ENCODE peak calls at places on chromosomes 13 and 19, in five cellular contexts. P, O, T, L and U are unnamed samples.

GRCh38 chr13:110597041-110597689 is 18.2 kb upstream of the NAXD start:
- DNase-seq in P (no peak), O (no peak), T (no peak), L (no peak), U (no peak)

GRCh38 chr19:55384576-55385235 is 614 bp upstream of the TMEM238 start:
- DNase-seq in P (no peak), L (no peak), O (no peak), T (no peak), U (no peak)

GRCh38 chr19:4676955-4677731 is 7.0 kb upstream of the MYDGF start:
- DNase-seq in L (no peak), O (peak; percentile 32), T (peak; percentile 11), P (peak; percentile 43), U (no peak)

GRCh38 chr13:21475115-21475514 is 16.0 kb upstream of the ZDHHC20 start:
- DNase-seq in P (no peak), O (no peak), T (no peak), L (no peak), U (no peak)

GRCh38 chr19:50537769-50538230 is 24.1 kb upstream of the ASPDH start:
- DNase-seq in O (peak; percentile 62), P (peak; percentile 69), L (no peak), T (peak; percentile 46), U (peak; percentile 19)

GRCh38 chr13:51044023-51044665 is 66.9 kb downstream of the C13orf42 start:
- DNase-seq in T (no peak), O (no peak), P (no peak), L (no peak), U (no peak)

GRCh38 chr19:36526581-36526980 is 1.5 kb downstream of the ZNF260 start:
- DNase-seq in O (peak; percentile 26), T (no peak), P (no peak), L (no peak), U (no peak)

GRCh38 chr13:51451467-51452390 is 1.1 kb downstream of the INTS6 start:
- DNase-seq in O (peak; percentile 67), P (peak; percentile 88), T (peak; percentile 75), L (peak; percentile 95), U (peak; percentile 46)

GRCh38 chr13:71913717-71914116 is 46.7 kb upstream of the DACH1 start:
- DNase-seq in O (no peak), P (no peak), L (no peak), T (no peak), U (no peak)

GRCh38 chr13:29589234-29589633 is 6.3 kb downstream of the SLC7A1 start:
- DNase-seq in T (no peak), L (no peak), P (no peak), O (peak; percentile 84), U (no peak)

GRCh38 chr13:25489238-25489637 is 117.5 kb downstream of the ATP8A2 start:
- DNase-seq in L (no peak), O (peak; percentile 12), P (no peak), T (no peak), U (no peak)

GRCh38 chr13:33554919-33555791 is 262.8 kb upstream of the RFC3 start:
- DNase-seq in O (no peak), P (no peak), L (no peak), T (no peak), U (no peak)

GRCh38 chr13:82747948-82748347 is 1134.3 kb downstream of the SLITRK1 start:
- DNase-seq in L (no peak), O (peak; percentile 59), P (no peak), T (no peak), U (no peak)

GRCh38 chr13:71922191-71922590 is 55.2 kb upstream of the DACH1 start:
- DNase-seq in L (no peak), O (peak; percentile 15), P (no peak), T (no peak), U (no peak)

GRCh38 chr13:36848228-36848982 is 29.4 kb downstream of the RFXAP start:
- DNase-seq in P (no peak), O (no peak), T (no peak), L (no peak), U (no peak)

GRCh38 chr19:49217382-49217781 is 59.8 kb downstream of the TRPM4 start:
- DNase-seq in P (peak; percentile 65), O (no peak), L (no peak), T (no peak), U (no peak)

GRCh38 chr13:40377783-40378182 is 288.7 kb downstream of the FOXO1 start:
- DNase-seq in O (peak; percentile 78), L (no peak), P (no peak), T (no peak), U (no peak)

GRCh38 chr13:109700176-109700575 is 86.2 kb downstream of the IRS2 start:
- DNase-seq in T (peak; percentile 2), O (peak; percentile 81), P (peak; percentile 88), L (no peak), U (no peak)

GRCh38 chr13:48600374-48601364 is 53.1 kb upstream of the CYSLTR2 start:
- DNase-seq in T (no peak), P (no peak), L (no peak), O (peak; percentile 97), U (no peak)

GRCh38 chr13:50989476-50989875 is 79.9 kb downstream of the RNASEH2B start:
- DNase-seq in P (no peak), L (no peak), O (peak; percentile 13), T (no peak), U (no peak)

GRCh38 chr13:69168436-69168835 is 939.2 kb upstream of the ATXN8OS start:
- DNase-seq in T (no peak), P (no peak), O (no peak), L (no peak), U (no peak)

GRCh38 chr13:36531746-36532486 is 99.6 kb downstream of the CCNA1 start:
- DNase-seq in T (no peak), L (no peak), O (peak; percentile 64), P (no peak), U (no peak)

GRCh38 chr13:107157272-107157671 is 589.3 kb upstream of the ARGLU1 start:
- DNase-seq in T (no peak), O (no peak), P (no peak), L (no peak), U (no peak)

GRCh38 chr13:76991432-76991795 is 467 bp upstream of the CLN5 start:
- DNase-seq in L (no peak), P (no peak), O (peak; percentile 8), T (no peak), U (peak; percentile 81)

GRCh38 chr19:44617481-44617880 is 4.1 kb downstream of the IGSF23 start:
- DNase-seq in T (no peak), P (no peak), L (no peak), O (peak; percentile 29), U (no peak)

GRCh38 chr19:45769821-45770191 is 754 bp upstream of the SIX5 start:
- DNase-seq in L (peak; percentile 83), T (no peak), O (no peak), P (peak; percentile 45), U (no peak)

GRCh38 chr19:54002495-54003315 is 11.3 kb downstream of the CACNG6 start:
- DNase-seq in P (no peak), O (peak; percentile 67), L (no peak), T (no peak), U (no peak)

GRCh38 chr13:47484564-47484963 is 516.5 kb downstream of the SUCLA2 start:
- DNase-seq in T (no peak), O (peak; percentile 90), L (no peak), P (no peak), U (no peak)

GRCh38 chr13:74324338-74324737 is 190.1 kb upstream of the KLF12 start:
- DNase-seq in O (no peak), P (no peak), L (no peak), T (no peak), U (no peak)

GRCh38 chr19:10419646-10420443 is 493 bp upstream of the PDE4A start:
- DNase-seq in L (no peak), O (peak; percentile 82), P (no peak), T (no peak), U (no peak)

GRCh38 chr19:49680473-49681351 is 3.6 kb downstream of the PRMT1 start:
- DNase-seq in P (peak; percentile 89), L (peak; percentile 92), T (peak; percentile 97), O (peak; percentile 61), U (peak; percentile 82)

DNA sequence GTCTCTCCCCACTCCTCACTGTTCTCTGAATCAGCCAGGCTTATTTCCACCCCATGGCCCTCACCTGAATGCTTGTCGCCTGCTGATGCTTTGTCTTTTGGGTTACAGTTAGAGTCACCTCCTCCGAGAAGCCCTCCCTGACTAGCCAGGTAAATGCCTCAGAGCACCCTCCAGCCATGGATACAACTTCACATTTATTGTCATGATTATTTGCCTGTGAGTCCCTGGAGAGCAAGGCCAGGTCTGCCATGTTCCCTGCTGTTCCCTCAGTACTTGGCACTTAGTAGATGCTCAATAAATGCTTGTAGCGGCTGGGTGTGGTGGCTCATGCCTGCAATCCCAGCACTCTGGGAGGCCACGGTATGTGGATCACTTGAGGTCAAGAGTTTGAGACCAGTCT is 3.7 kb upstream of the PDE4C start:
- DNase-seq in O (no peak), P (no peak), L (no peak), T (no peak), U (no peak)
- H3K27me3 ChIP-seq in O (peaks cover 11% of the 10 kb centered on the region), P (peaks cover 92% of the 10 kb centered on the region), L (peaks cover 84% of the 10 kb centered on the region), T (peaks cover 36% of the 10 kb centered on the region), U (peaks cover 66% of the 10 kb centered on the region)

DNA sequence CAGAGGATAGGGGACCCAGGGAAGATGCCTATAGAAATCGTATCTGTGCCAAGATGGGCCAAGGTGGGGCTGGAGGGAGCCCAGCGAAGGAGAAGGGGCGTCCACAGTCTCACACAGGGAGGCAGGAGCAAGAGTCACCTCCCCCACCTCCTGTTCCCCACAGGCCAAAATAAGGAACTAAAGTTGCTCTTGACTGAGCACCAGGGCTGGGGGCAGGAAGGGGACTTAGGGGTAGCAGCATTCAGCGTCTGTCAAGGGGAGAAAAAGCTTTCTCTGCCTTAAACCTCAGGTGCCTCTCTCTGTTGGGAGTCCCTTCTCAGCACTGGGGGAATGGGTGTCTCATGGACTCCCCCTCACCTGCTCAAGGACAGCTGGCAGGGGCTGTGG is 404 bp downstream of the CD79A start:
- DNase-seq in O (no peak), P (no peak), L (no peak), T (no peak), U (no peak)
- H3K4me1 ChIP-seq in O (no peaks in the 10 kb centered on the region), P (no peaks in the 10 kb centered on the region), L (peaks cover 4% of the 10 kb centered on the region), T (peaks cover 79% of the 10 kb centered on the region), U (peaks cover 90% of the 10 kb centered on the region)

GRCh38 chr13:112177459-112177858 is 110.5 kb downstream of the SOX1 start:
- DNase-seq in P (peak; percentile 28), T (no peak), L (no peak), O (no peak), U (no peak)

GRCh38 chr13:112178769-112179168 is 111.8 kb downstream of the SOX1 start:
- DNase-seq in L (peak; percentile 31), P (no peak), O (no peak), T (no peak), U (no peak)

GRCh38 chr13:112177889-112178288 is 110.9 kb downstream of the SOX1 start:
- DNase-seq in P (no peak), L (peak; percentile 74), O (no peak), T (no peak), U (no peak)

GRCh38 chr13:112179995-112180394 is 113.0 kb downstream of the SOX1 start:
- DNase-seq in L (peak; percentile 26), O (no peak), P (no peak), T (no peak), U (no peak)

DNA sequence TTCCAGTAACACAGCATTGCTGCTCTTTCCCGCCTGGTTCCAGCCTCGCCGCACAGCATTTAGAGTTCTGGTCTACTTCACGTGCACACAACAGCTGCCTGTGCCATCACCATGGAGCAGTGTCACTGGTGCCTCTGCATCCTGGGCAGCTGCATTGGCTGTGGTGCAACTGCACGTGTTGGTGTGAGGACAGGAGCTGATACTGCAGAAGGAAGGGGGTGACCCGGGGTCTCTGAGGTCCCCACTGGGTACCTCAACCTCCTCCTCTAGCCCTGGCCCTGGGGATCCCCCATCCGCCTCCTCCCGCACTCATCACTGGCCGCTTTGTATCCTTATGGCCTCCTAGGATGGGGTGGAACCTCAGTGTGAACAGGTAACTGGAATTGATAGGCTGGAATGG is 112.5 kb downstream of the SOX1 start:
- DNase-seq in P (no peak), T (no peak), L (peak; percentile 72), O (no peak), U (no peak)
- H3K27me3 ChIP-seq in P (peaks cover 8% of the 10 kb centered on the region), T (no peaks in the 10 kb centered on the region), L (peaks cover 12% of the 10 kb centered on the region), O (no peaks in the 10 kb centered on the region), U (no peaks in the 10 kb centered on the region)

GRCh38 chr19:2268480-2268830 is 12.2 kb upstream of the JSRP1 start:
- DNase-seq in O (no peak), L (no peak), T (no peak), P (no peak), U (no peak)
- H3K4me1 ChIP-seq in O (peaks cover 14% of the 10 kb centered on the region), L (peaks cover 50% of the 10 kb centered on the region), T (peaks cover 24% of the 10 kb centered on the region), P (peaks cover 14% of the 10 kb centered on the region), U (peaks cover 16% of the 10 kb centered on the region)